ENCODE peak calls at places on chromosomes 2 and 18, in nine cellular contexts. One of them, this sample, is unnamed.

GRCh38 chr2:113901943-113902342 is 12.1 kb downstream of the ACTR3 start:
- DNase-seq in CD4-positive, alpha-beta T cell: no peak
- DNase-seq in cardiac muscle cell: no peak
- DNase-seq in A549: no peak
- DNase-seq in RWPE1: no peak
- DNase-seq in bronchial epithelial cell: no peak
- DNase-seq in RWPE2: no peak
- DNase-seq in BE2C: no peak
- DNase-seq in mesothelial cell of epicardium: no peak
- DNase-seq in this sample: no peak

GRCh38 chr2:46390036-46390435 is 89.3 kb upstream of the TMEM247 start:
- DNase-seq in CD4-positive, alpha-beta T cell: no peak
- DNase-seq in cardiac muscle cell: no peak
- DNase-seq in A549: no peak
- DNase-seq in RWPE1: no peak
- DNase-seq in bronchial epithelial cell: no peak
- DNase-seq in RWPE2: no peak
- DNase-seq in BE2C: no peak
- DNase-seq in mesothelial cell of epicardium: no peak
- DNase-seq in this sample: no peak

GRCh38 chr2:239394978-239395377 is 5.8 kb downstream of the HDAC4 start:
- DNase-seq in CD4-positive, alpha-beta T cell: no peak
- DNase-seq in cardiac muscle cell: no peak
- DNase-seq in A549: no peak
- DNase-seq in RWPE1: no peak
- DNase-seq in bronchial epithelial cell: no peak
- DNase-seq in RWPE2: no peak
- DNase-seq in BE2C: no peak
- DNase-seq in mesothelial cell of epicardium: no peak
- DNase-seq in this sample: no peak

GRCh38 chr2:190837991-190838390 is 42.6 kb upstream of the GLS start:
- DNase-seq in CD4-positive, alpha-beta T cell: no peak
- DNase-seq in cardiac muscle cell: no peak
- DNase-seq in A549: no peak
- DNase-seq in RWPE1: no peak
- DNase-seq in bronchial epithelial cell: no peak
- DNase-seq in RWPE2: no peak
- DNase-seq in BE2C: no peak
- DNase-seq in mesothelial cell of epicardium: no peak
- DNase-seq in this sample: no peak

GRCh38 chr2:148577845-148578492 is 66.6 kb upstream of the EPC2 start:
- DNase-seq in CD4-positive, alpha-beta T cell: no peak
- DNase-seq in cardiac muscle cell: no peak
- DNase-seq in A549: no peak
- DNase-seq in RWPE1: no peak
- DNase-seq in bronchial epithelial cell: no peak
- DNase-seq in RWPE2: no peak
- DNase-seq in BE2C: no peak
- DNase-seq in mesothelial cell of epicardium: no peak
- DNase-seq in this sample: no peak

GRCh38 chr2:141499123-141499522 is 631.7 kb downstream of the LRP1B start:
- DNase-seq in CD4-positive, alpha-beta T cell: no peak
- DNase-seq in cardiac muscle cell: no peak
- DNase-seq in A549: no peak
- DNase-seq in RWPE1: no peak
- DNase-seq in bronchial epithelial cell: no peak
- DNase-seq in RWPE2: no peak
- DNase-seq in BE2C: no peak
- DNase-seq in mesothelial cell of epicardium: no peak
- DNase-seq in this sample: no peak

GRCh38 chr2:101501443-101501842 is 26.5 kb upstream of the RFX8 start:
- DNase-seq in CD4-positive, alpha-beta T cell: no peak
- DNase-seq in cardiac muscle cell: peak; percentile 21
- DNase-seq in A549: no peak
- DNase-seq in RWPE1: no peak
- DNase-seq in bronchial epithelial cell: no peak
- DNase-seq in RWPE2: no peak
- DNase-seq in BE2C: no peak
- DNase-seq in mesothelial cell of epicardium: no peak
- DNase-seq in this sample: no peak

GRCh38 chr18:63832470-63832869 is 55.0 kb upstream of the SERPINB2 start:
- DNase-seq in CD4-positive, alpha-beta T cell: no peak
- DNase-seq in cardiac muscle cell: no peak
- DNase-seq in A549: no peak
- DNase-seq in RWPE1: peak; percentile 27
- DNase-seq in bronchial epithelial cell: peak; percentile 70
- DNase-seq in RWPE2: no peak
- DNase-seq in BE2C: no peak
- DNase-seq in mesothelial cell of epicardium: no peak
- DNase-seq in this sample: no peak

GRCh38 chr18:65859075-65859474 is 108.3 kb downstream of the CDH7 start:
- DNase-seq in CD4-positive, alpha-beta T cell: no peak
- DNase-seq in cardiac muscle cell: no peak
- DNase-seq in A549: no peak
- DNase-seq in RWPE1: no peak
- DNase-seq in bronchial epithelial cell: no peak
- DNase-seq in RWPE2: no peak
- DNase-seq in BE2C: no peak
- DNase-seq in mesothelial cell of epicardium: no peak
- DNase-seq in this sample: no peak

GRCh38 chr2:12064153-12064552 is 317.7 kb downstream of the LPIN1 start:
- DNase-seq in CD4-positive, alpha-beta T cell: no peak
- DNase-seq in cardiac muscle cell: peak; percentile 79
- DNase-seq in A549: no peak
- DNase-seq in RWPE1: no peak
- DNase-seq in bronchial epithelial cell: no peak
- DNase-seq in RWPE2: no peak
- DNase-seq in BE2C: no peak
- DNase-seq in mesothelial cell of epicardium: no peak
- DNase-seq in this sample: no peak

GRCh38 chr2:169173876-169174275 is 104.5 kb downstream of the DHRS9 start:
- DNase-seq in CD4-positive, alpha-beta T cell: no peak
- DNase-seq in cardiac muscle cell: no peak
- DNase-seq in A549: no peak
- DNase-seq in RWPE1: no peak
- DNase-seq in bronchial epithelial cell: no peak
- DNase-seq in RWPE2: no peak
- DNase-seq in BE2C: peak; percentile 7
- DNase-seq in mesothelial cell of epicardium: no peak
- DNase-seq in this sample: no peak

GRCh38 chr2:23762141-23762540 is 164.8 kb downstream of the ATAD2B start:
- DNase-seq in CD4-positive, alpha-beta T cell: no peak
- DNase-seq in cardiac muscle cell: no peak
- DNase-seq in A549: no peak
- DNase-seq in RWPE1: no peak
- DNase-seq in bronchial epithelial cell: no peak
- DNase-seq in RWPE2: no peak
- DNase-seq in BE2C: no peak
- DNase-seq in mesothelial cell of epicardium: no peak
- DNase-seq in this sample: no peak

GRCh38 chr18:49055787-49056186 is 105.0 kb upstream of the SMAD7 start:
- DNase-seq in CD4-positive, alpha-beta T cell: no peak
- DNase-seq in cardiac muscle cell: no peak
- DNase-seq in A549: no peak
- DNase-seq in RWPE1: no peak
- DNase-seq in bronchial epithelial cell: peak; percentile 13
- DNase-seq in RWPE2: no peak
- DNase-seq in BE2C: no peak
- DNase-seq in mesothelial cell of epicardium: no peak
- DNase-seq in this sample: no peak

GRCh38 chr18:49061239-49061905 is 110.6 kb upstream of the SMAD7 start:
- DNase-seq in CD4-positive, alpha-beta T cell: no peak
- DNase-seq in cardiac muscle cell: no peak
- DNase-seq in A549: no peak
- DNase-seq in RWPE1: no peak
- DNase-seq in bronchial epithelial cell: no peak
- DNase-seq in RWPE2: no peak
- DNase-seq in BE2C: no peak
- DNase-seq in mesothelial cell of epicardium: no peak
- DNase-seq in this sample: no peak

GRCh38 chr18:49062832-49063226 is 112.1 kb upstream of the SMAD7 start:
- DNase-seq in CD4-positive, alpha-beta T cell: no peak
- DNase-seq in cardiac muscle cell: no peak
- DNase-seq in A549: no peak
- DNase-seq in RWPE1: no peak
- DNase-seq in bronchial epithelial cell: no peak
- DNase-seq in RWPE2: no peak
- DNase-seq in BE2C: no peak
- DNase-seq in mesothelial cell of epicardium: no peak
- DNase-seq in this sample: no peak

GRCh38 chr18:49061906-49062831 is 111.4 kb upstream of the SMAD7 start:
- DNase-seq in CD4-positive, alpha-beta T cell: no peak
- DNase-seq in cardiac muscle cell: no peak
- DNase-seq in A549: no peak
- DNase-seq in RWPE1: no peak
- DNase-seq in bronchial epithelial cell: no peak
- DNase-seq in RWPE2: no peak
- DNase-seq in BE2C: peak; percentile 65
- DNase-seq in mesothelial cell of epicardium: no peak
- DNase-seq in this sample: no peak

DNA sequence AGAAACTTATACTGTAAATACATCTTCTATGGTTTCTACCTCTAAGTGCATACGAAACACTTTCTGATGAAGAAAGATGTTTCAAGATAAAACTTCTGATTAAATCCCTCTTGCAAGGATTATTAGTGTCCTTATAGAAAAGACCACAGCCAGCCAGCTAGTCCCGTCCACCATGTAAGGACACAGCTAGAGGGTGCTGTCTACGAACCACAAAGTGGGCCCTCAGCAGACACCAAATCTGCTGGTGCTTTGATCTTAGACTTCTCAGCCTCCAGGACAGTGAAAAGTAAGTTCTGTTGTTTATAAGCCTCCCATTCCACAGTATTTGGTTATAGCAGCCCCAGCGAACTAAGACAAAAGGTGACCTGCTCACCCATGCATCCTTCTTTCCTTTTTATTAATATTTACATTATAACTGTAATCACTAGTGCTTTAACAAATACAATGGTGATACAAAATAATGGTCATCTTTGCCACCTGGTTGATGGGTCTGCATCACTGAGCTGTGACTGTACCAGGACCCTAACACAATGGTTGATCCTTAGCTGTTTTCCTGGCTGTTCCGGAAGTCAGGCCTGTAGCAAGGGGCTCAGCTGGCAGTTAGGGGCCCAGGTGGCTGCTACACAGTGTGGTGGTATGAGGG is 108.4 kb upstream of the SMAD7 start:
- DNase-seq in CD4-positive, alpha-beta T cell: no peak
- DNase-seq in cardiac muscle cell: no peak
- DNase-seq in A549: peak; percentile 20
- DNase-seq in RWPE1: no peak
- DNase-seq in bronchial epithelial cell: no peak
- DNase-seq in RWPE2: no peak
- DNase-seq in BE2C: no peak
- DNase-seq in mesothelial cell of epicardium: no peak
- DNase-seq in this sample: no peak
- TF ChIP-seq CTCF in CD4-positive, alpha-beta T cell: no peak
- TF ChIP-seq CTCF in cardiac muscle cell: peak; percentile 27
- TF ChIP-seq CTCF in A549: peak; percentile 8
- TF ChIP-seq CTCF in RWPE1: no peak
- TF ChIP-seq CTCF in bronchial epithelial cell: no peak
- TF ChIP-seq CTCF in RWPE2: peak; percentile 12
- TF ChIP-seq CTCF in BE2C: peak; percentile 38
- TF ChIP-seq CTCF in mesothelial cell of epicardium: no peak
- TF ChIP-seq CTCF in this sample: no peak

DNA sequence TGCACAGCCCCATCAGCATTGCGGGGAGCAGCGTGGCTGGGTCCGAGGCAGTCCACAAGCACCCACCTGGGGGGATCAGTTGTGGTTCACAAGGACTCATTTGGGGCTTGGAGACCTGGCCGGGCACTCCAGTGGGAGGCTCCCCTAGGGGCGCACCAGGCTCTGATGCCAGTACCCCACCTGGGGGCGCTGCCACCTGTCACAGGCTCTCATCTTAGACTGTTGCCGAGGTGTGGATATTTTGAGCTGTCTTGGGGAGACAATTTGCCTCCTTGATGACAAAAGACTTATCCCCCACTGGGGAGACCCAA is 3.0 kb downstream of the ADRA2B start:
- DNase-seq in CD4-positive, alpha-beta T cell: no peak
- DNase-seq in cardiac muscle cell: no peak
- DNase-seq in A549: no peak
- DNase-seq in RWPE1: no peak
- DNase-seq in bronchial epithelial cell: no peak
- DNase-seq in RWPE2: no peak
- DNase-seq in BE2C: no peak
- DNase-seq in mesothelial cell of epicardium: no peak
- DNase-seq in this sample: no peak
- TF ChIP-seq CTCF in CD4-positive, alpha-beta T cell: no peak
- TF ChIP-seq CTCF in cardiac muscle cell: no peak
- TF ChIP-seq CTCF in A549: peak; percentile 7
- TF ChIP-seq CTCF in RWPE1: no peak
- TF ChIP-seq CTCF in bronchial epithelial cell: no peak
- TF ChIP-seq CTCF in RWPE2: no peak
- TF ChIP-seq CTCF in BE2C: no peak
- TF ChIP-seq CTCF in mesothelial cell of epicardium: no peak
- TF ChIP-seq CTCF in this sample: no peak

GRCh38 chr2:68606759-68607158 is 36.6 kb upstream of the PROKR1 start:
- DNase-seq in CD4-positive, alpha-beta T cell: no peak
- DNase-seq in cardiac muscle cell: no peak
- DNase-seq in A549: no peak
- DNase-seq in RWPE1: no peak
- DNase-seq in bronchial epithelial cell: no peak
- DNase-seq in RWPE2: no peak
- DNase-seq in BE2C: no peak
- DNase-seq in mesothelial cell of epicardium: no peak
- DNase-seq in this sample: no peak
- TF ChIP-seq CTCF in CD4-positive, alpha-beta T cell: no peak
- TF ChIP-seq CTCF in cardiac muscle cell: no peak
- TF ChIP-seq CTCF in A549: no peak
- TF ChIP-seq CTCF in RWPE1: no peak
- TF ChIP-seq CTCF in bronchial epithelial cell: no peak
- TF ChIP-seq CTCF in RWPE2: no peak
- TF ChIP-seq CTCF in BE2C: no peak
- TF ChIP-seq CTCF in mesothelial cell of epicardium: no peak
- TF ChIP-seq CTCF in this sample: no peak

GRCh38 chr18:75170022-75170789 is 38.7 kb downstream of the PTGR3 start:
- DNase-seq in CD4-positive, alpha-beta T cell: no peak
- DNase-seq in cardiac muscle cell: no peak
- DNase-seq in A549: no peak
- DNase-seq in RWPE1: no peak
- DNase-seq in bronchial epithelial cell: no peak
- DNase-seq in RWPE2: no peak
- DNase-seq in BE2C: no peak
- DNase-seq in mesothelial cell of epicardium: no peak
- DNase-seq in this sample: no peak
- TF ChIP-seq CTCF in CD4-positive, alpha-beta T cell: no peak
- TF ChIP-seq CTCF in cardiac muscle cell: no peak
- TF ChIP-seq CTCF in A549: no peak
- TF ChIP-seq CTCF in RWPE1: no peak
- TF ChIP-seq CTCF in bronchial epithelial cell: no peak
- TF ChIP-seq CTCF in RWPE2: no peak
- TF ChIP-seq CTCF in BE2C: no peak
- TF ChIP-seq CTCF in mesothelial cell of epicardium: no peak
- TF ChIP-seq CTCF in this sample: no peak

GRCh38 chr2:83967854-83968253 is 491.2 kb downstream of the SUCLG1 start:
- DNase-seq in CD4-positive, alpha-beta T cell: no peak
- DNase-seq in cardiac muscle cell: no peak
- DNase-seq in A549: peak; percentile 12
- DNase-seq in RWPE1: no peak
- DNase-seq in bronchial epithelial cell: peak; percentile 32
- DNase-seq in RWPE2: no peak
- DNase-seq in BE2C: no peak
- DNase-seq in mesothelial cell of epicardium: no peak
- DNase-seq in this sample: no peak
- TF ChIP-seq CTCF in CD4-positive, alpha-beta T cell: no peak
- TF ChIP-seq CTCF in cardiac muscle cell: no peak
- TF ChIP-seq CTCF in A549: no peak
- TF ChIP-seq CTCF in RWPE1: no peak
- TF ChIP-seq CTCF in bronchial epithelial cell: peak; percentile 24
- TF ChIP-seq CTCF in RWPE2: peak; percentile 23
- TF ChIP-seq CTCF in BE2C: no peak
- TF ChIP-seq CTCF in mesothelial cell of epicardium: no peak
- TF ChIP-seq CTCF in this sample: peak; percentile 48

GRCh38 chr2:67234443-67234842 is 162.7 kb upstream of the ETAA1 start:
- DNase-seq in CD4-positive, alpha-beta T cell: no peak
- DNase-seq in cardiac muscle cell: peak; percentile 19
- DNase-seq in A549: peak; percentile 22
- DNase-seq in RWPE1: peak; percentile 8
- DNase-seq in bronchial epithelial cell: peak; percentile 21
- DNase-seq in RWPE2: no peak
- DNase-seq in BE2C: no peak
- DNase-seq in mesothelial cell of epicardium: no peak
- DNase-seq in this sample: no peak
- TF ChIP-seq CTCF in CD4-positive, alpha-beta T cell: no peak
- TF ChIP-seq CTCF in cardiac muscle cell: peak; percentile 63
- TF ChIP-seq CTCF in A549: peak; percentile 22
- TF ChIP-seq CTCF in RWPE1: peak; percentile 30
- TF ChIP-seq CTCF in bronchial epithelial cell: peak; percentile 50
- TF ChIP-seq CTCF in RWPE2: peak; percentile 60
- TF ChIP-seq CTCF in BE2C: peak; percentile 64
- TF ChIP-seq CTCF in mesothelial cell of epicardium: no peak
- TF ChIP-seq CTCF in this sample: peak; percentile 52